ENCODE peak calls at places on chromosomes 4 and X, in four cellular contexts. I is lower leg skin, Z is tibial nerve, B is HCT116. D is an unnamed sample.

GRCh38 chr4:41432889-41433288 is 105.1 kb upstream of the LIMCH1 start:
- DNase-seq in B (no peak), I (no peak), Z (no peak), D (no peak)

GRCh38 chr4:83440148-83440814 is 15.3 kb downstream of the HELQ start:
- DNase-seq in Z (no peak), I (no peak), B (no peak), D (no peak)

GRCh38 chr4:77446611-77447010 is 159.0 kb upstream of the CXCL13 start:
- DNase-seq in B (no peak), Z (no peak), I (no peak), D (no peak)

GRCh38 chrX:11239230-11239629 is 54.0 kb upstream of the AMELX start:
- DNase-seq in B (no peak), Z (no peak), I (no peak), D (no peak)

GRCh38 chr4:73970011-73970410 is 11.8 kb downstream of the PF4 start:
- DNase-seq in I (no peak), Z (no peak), B (no peak), D (no peak)

GRCh38 chr4:133000012-133000411 is 149.1 kb upstream of the PCDH10 start:
- DNase-seq in B (no peak), Z (no peak), I (no peak), D (no peak)

GRCh38 chr4:26110493-26110892 is 196.5 kb downstream of the SMIM20 start:
- DNase-seq in Z (no peak), B (no peak), I (no peak), D (no peak)

GRCh38 chr4:156827519-156827918 is 144.1 kb downstream of the PDGFC start:
- DNase-seq in I (no peak), B (no peak), Z (no peak), D (no peak)

GRCh38 chr4:76526585-76526990 is 91.6 kb downstream of the SHROOM3 start:
- DNase-seq in Z (no peak), I (no peak), B (no peak), D (no peak)

GRCh38 chrX:43897290-43897689 is 15.0 kb upstream of the MAOB start:
- DNase-seq in B (no peak), Z (no peak), I (no peak), D (no peak)

GRCh38 chrX:63913719-63914118 is 128.7 kb upstream of the ARHGEF9 start:
- DNase-seq in I (no peak), B (no peak), Z (no peak), D (no peak)

GRCh38 chrX:20015945-20016617 is 25.2 kb upstream of the BCLAF3 start:
- DNase-seq in B (no peak), Z (no peak), I (no peak), D (no peak)

GRCh38 chr4:156614536-156614935 is 357.1 kb downstream of the PDGFC start:
- DNase-seq in Z (no peak), B (no peak), I (no peak), D (no peak)

GRCh38 chr4:149158852-149159251 is 656.8 kb downstream of the IQCM start:
- DNase-seq in B (no peak), Z (no peak), I (no peak), D (no peak)

GRCh38 chrX:30831082-30831481 is 58.0 kb downstream of the TAB3 start:
- DNase-seq in B (no peak), Z (no peak), I (no peak), D (no peak)

GRCh38 chrX:9866633-9867032 is 80.4 kb downstream of the SHROOM2 start:
- DNase-seq in Z (no peak), B (no peak), I (no peak), D (no peak)

DNA sequence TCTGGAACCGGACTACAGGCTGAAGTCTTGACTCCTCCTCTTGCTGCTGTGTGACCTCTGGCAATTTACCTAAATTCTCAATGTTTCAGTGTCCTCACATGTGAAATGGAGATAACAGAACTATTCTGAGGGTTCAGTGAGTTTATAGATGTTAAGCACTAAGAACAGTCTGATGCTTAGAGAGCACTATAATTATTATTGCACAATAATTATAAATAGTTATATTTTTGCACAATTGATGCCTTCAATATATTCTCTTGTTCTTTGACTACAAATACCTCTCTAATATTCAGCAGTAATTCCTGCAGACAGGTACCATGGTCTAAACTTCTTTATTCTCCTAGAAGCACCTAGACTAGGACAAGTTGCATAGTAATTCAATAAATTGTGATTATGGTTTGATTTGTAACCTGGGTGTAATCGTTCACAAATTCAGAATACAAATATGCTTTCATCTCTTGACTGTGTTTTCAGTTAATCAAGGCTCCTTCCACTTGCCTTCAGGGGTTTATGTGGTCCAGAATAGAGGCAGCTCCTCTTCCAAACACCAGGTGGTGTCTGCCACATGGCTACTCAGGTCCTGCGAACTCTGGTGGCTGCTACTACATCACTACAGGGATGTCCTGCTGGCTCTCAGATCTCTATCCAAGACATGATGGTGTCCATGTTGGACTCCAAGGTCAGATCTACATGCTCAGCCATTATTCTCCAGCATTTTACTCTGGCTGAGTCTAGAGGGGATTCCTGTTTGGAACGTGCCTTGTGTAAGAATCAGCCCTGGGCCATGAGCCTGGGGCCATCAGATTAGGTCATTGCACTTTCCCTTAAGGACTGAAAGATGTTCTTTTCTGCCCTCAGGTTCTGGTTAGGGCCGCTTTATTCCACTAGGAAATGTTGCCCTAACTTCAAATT is 103.4 kb downstream of the QRFPR start:
- DNase-seq in Z (no peak), I (no peak), B (peak), D (no peak)
- TF ChIP-seq CTCF in Z (no peak), I (no peak), B (peak), D (no peak)

DNA sequence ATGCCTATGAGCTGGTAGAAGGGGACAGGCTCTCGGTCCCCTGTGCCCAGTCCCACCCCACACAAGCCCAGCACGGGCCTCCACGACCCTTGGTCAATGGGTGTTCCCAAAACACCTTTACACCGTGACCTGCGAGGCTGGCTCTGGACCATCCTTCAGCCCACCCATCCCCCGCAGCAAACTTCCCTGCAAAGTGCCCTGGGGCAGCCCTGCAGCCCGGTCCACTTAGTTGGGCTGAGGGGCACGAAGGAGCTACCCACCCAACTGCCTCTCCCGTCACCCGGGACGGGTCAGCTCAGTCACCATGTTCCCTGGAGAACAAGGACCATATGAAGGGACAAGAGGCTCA is 23.4 kb downstream of the WDR1 start:
- DNase-seq in Z (no peak), I (no peak), B (no peak), D (no peak)
- TF ChIP-seq POLR2A in Z (no peak), I (no peak), B (no peak), D (no peak)

GRCh38 chrX:40299028-40299479 is 201.3 kb upstream of the BCOR start:
- DNase-seq in B (no peak), Z (no peak), I (no peak), D (no peak)
- TF ChIP-seq CTCF in B (peak), Z (no peak), I (no peak), D (no peak)

GRCh38 chr4:57312296-57312695 is 202.1 kb upstream of the IGFBP7 start:
- DNase-seq in Z (no peak), I (no peak), B (no peak), D (no peak)

GRCh38 chr4:57309658-57310057 is 199.5 kb upstream of the IGFBP7 start:
- DNase-seq in I (no peak), B (no peak), Z (no peak), D (no peak)

GRCh38 chr4:57303012-57303751 is 193.0 kb upstream of the IGFBP7 start:
- DNase-seq in Z (no peak), B (no peak), I (no peak), D (no peak)

GRCh38 chr4:57305836-57306235 is 195.7 kb upstream of the IGFBP7 start:
- DNase-seq in I (no peak), Z (no peak), B (no peak), D (peak)

GRCh38 chr4:57308301-57308700 is 198.1 kb upstream of the IGFBP7 start:
- DNase-seq in B (no peak), Z (no peak), I (no peak), D (no peak)
- TF ChIP-seq POLR2A in B (no peak), Z (no peak), I (no peak), D (no peak)

DNA sequence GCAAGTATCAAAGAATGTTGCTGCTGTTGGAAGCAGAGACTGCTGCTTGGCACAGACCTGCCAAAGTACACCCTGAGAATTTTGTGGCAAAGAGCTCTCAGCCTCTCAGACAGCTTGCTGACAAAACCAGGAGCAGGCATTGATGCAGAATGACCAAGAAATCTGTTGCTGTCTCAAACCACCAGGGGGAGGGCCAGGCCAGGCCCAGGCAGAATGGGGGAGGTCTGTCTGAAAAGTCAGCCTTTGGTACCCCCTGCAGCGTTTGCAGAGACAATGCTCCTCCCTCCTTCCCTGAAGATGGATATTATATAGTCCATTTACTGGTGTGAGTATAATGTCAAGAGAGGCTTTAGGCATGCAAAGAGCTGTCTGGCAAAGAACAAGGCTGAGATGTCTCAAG is 52.9 kb upstream of the TRPC5OS start:
- DNase-seq in I (no peak), Z (no peak), B (no peak), D (no peak)
- TF ChIP-seq CTCF in I (no peak), Z (no peak), B (peak), D (no peak)

GRCh38 chr4:18022572-18023039 is 1.1 kb upstream of the LCORL start:
- DNase-seq in B (no peak), I (no peak), Z (no peak), D (no peak)

GRCh38 chr4:18021720-18022571 is at the start of gene LCORL:
- DNase-seq in I (peak), Z (peak), B (peak), D (peak)

GRCh38 chr4:18020145-18020670 is 1.3 kb downstream of the LCORL start:
- DNase-seq in I (no peak), Z (no peak), B (no peak), D (peak)

GRCh38 chr4:18020671-18021469 is 685 bp downstream of the LCORL start:
- DNase-seq in B (peak), I (peak), Z (peak), D (no peak)

DNA sequence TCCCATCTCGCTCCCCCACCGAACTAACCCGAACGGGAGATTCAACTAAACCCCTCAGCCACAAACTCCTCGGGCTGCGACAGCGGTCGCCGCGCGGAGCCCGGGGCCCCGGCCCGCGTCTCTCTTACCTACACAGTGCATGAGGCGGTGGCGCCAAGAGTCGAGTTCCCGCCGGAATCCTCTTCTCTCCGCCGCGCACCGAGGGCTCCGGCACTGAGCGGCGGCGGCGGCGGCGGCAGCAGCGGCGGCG is 160 bp downstream of the LCORL start:
- DNase-seq in Z (no peak), B (no peak), I (peak), D (no peak)
- TF ChIP-seq POLR2A in Z (peak), B (peak), I (no peak), D (peak)

DNA sequence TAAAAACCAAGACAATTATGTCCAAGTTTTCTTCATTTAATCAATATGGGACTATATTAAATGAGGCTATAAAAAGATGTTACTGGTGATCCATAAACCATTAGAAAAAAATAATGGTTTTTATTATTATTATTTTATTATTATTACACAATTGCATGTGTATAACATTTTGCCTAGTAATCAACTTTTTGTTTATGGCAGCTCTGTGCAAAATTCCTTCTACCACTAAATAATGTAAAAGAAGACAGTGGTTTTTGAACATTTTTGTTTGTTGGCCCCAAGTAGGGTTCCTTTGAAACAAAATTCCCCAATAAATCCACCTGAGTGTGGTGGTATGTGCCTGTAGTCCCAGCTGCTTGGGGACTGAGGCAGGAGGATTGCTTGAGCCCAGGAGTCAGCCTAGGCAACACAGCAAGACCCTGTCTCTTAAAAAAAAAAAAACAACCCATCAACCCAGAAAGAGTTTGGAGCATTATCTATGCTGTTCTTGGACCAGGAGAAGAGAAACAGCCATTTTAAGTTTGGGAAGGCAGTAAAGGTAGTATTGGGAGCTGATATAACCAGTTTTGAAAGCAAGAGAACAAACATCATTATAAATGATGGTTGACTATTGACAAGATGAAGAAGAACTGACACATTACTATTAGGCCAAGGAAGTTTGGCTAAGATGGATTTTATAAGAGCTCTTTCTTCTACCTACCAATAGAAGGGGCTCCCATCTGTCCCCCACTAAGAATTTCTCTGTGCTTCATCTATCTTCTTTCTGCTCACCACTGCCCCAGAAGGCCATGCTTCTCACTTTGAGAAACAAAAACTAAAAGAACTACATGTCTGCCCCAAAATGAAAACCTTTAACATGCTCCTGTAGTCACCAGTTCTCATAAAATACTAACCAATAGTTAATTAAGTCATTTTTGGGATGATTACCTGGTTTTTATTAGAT is 2.2 kb downstream of the TMEM156 start:
- DNase-seq in B (no peak), Z (no peak), I (no peak), D (no peak)
- TF ChIP-seq CTCF in B (no peak), Z (no peak), I (no peak), D (no peak)

GRCh38 chr4:6465985-6466384 is 6.4 kb downstream of the PPP2R2C start:
- DNase-seq in B (no peak), I (no peak), Z (no peak), D (no peak)
- TF ChIP-seq POLR2A in B (no peak), I (no peak), Z (no peak), D (no peak)

GRCh38 chr4:80335226-80335553 is 340 bp upstream of the CFAP299 start:
- DNase-seq in B (no peak), I (no peak), Z (no peak), D (no peak)

GRCh38 chr4:80340036-80340435 is 4.5 kb downstream of the CFAP299 start:
- DNase-seq in B (no peak), I (no peak), Z (no peak), D (no peak)

GRCh38 chr4:80334568-80334967 is 962 bp upstream of the CFAP299 start:
- DNase-seq in Z (no peak), I (no peak), B (no peak), D (no peak)

GRCh38 chr4:80335554-80336358 is at the start of gene CFAP299:
- DNase-seq in B (peak), I (peak), Z (peak), D (peak)

GRCh38 chr4:80336582-80336981 is 1.1 kb downstream of the CFAP299 start:
- DNase-seq in B (peak), Z (no peak), I (no peak), D (peak)
- TF ChIP-seq CTCF in B (peak), Z (no peak), I (no peak), D (no peak)

D was measured in upper lobe of left lung.